ENCODE peak calls at places on chromosomes 13 and 19, in six cellular contexts. C, A, K, U, V and L are unnamed samples.

GRCh38 chr19:17021328-17021727 is 5.3 kb downstream of the CPAMD8 start:
- DNase-seq in U (no peak), A (no peak), K (no peak), C (no peak), V (no peak), L (no peak)

GRCh38 chr19:12782424-12783225 is 7.3 kb upstream of the HOOK2 start:
- DNase-seq in C (peak; percentile 84), K (no peak), V (no peak), U (no peak), A (peak; percentile 90), L (no peak)

GRCh38 chr19:4053423-4054324 is 13.0 kb downstream of the ZBTB7A start:
- DNase-seq in A (no peak), K (no peak), U (no peak), C (no peak), V (no peak), L (no peak)

GRCh38 chr19:3162418-3163229 is 15.9 kb upstream of the S1PR4 start:
- DNase-seq in K (no peak), C (peak; percentile 58), V (no peak), A (peak; percentile 66), U (peak; percentile 44), L (no peak)

GRCh38 chr13:113949546-113949945 is 24.3 kb downstream of the C13orf46 start:
- DNase-seq in K (no peak), C (no peak), A (no peak), V (no peak), U (no peak), L (no peak)

GRCh38 chr19:47158879-47159509 is 28.4 kb downstream of the SAE1 start:
- DNase-seq in U (no peak), K (no peak), C (no peak), V (no peak), A (no peak), L (no peak)

GRCh38 chr13:70959376-70959775 is 851.1 kb upstream of the KLHL1 start:
- DNase-seq in A (no peak), K (no peak), V (no peak), C (no peak), U (no peak), L (no peak)

GRCh38 chr13:51714663-51715168 is 89.2 kb downstream of the DHRS12 start:
- DNase-seq in V (peak; percentile 78), C (no peak), U (no peak), A (no peak), K (no peak), L (no peak)

GRCh38 chr13:98206946-98207345 is 29.9 kb upstream of the RNF113B start:
- DNase-seq in U (no peak), C (no peak), V (no peak), A (no peak), K (no peak), L (no peak)

GRCh38 chr13:26587251-26587650 is 29.8 kb downstream of the WASF3 start:
- DNase-seq in A (no peak), U (no peak), V (no peak), C (no peak), K (no peak), L (no peak)

GRCh38 chr19:14405758-14406644 is 13.1 kb downstream of the DDX39A start:
- DNase-seq in U (peak; percentile 81), C (peak; percentile 100), V (peak; percentile 48), K (peak; percentile 97), A (peak; percentile 100), L (peak; percentile 89)

GRCh38 chr13:111210488-111210887 is 95.4 kb downstream of the ARHGEF7 start:
- DNase-seq in C (no peak), V (no peak), A (no peak), U (no peak), K (no peak), L (no peak)
- H2AFZ ChIP-seq in C (no peak overlapping the region), V (no peak overlapping the region), A (no peak overlapping the region), U (no peak overlapping the region), K (no peak overlapping the region), L (no peak overlapping the region)

GRCh38 chr19:40395956-40396355 is 6.0 kb upstream of the HIPK4 start:
- DNase-seq in C (no peak), V (no peak), U (no peak), K (no peak), A (no peak), L (no peak)
- TF ChIP-seq YY1 in C (no peak), V (no peak), U (no peak), K (no peak), A (no peak), L (no peak)

GRCh38 chr13:42656136-42656535 is 82.2 kb downstream of the TNFSF11 start:
- DNase-seq in K (no peak), V (no peak), U (no peak), C (no peak), A (no peak), L (no peak)

GRCh38 chr13:42652642-42653415 is 78.9 kb downstream of the TNFSF11 start:
- DNase-seq in U (no peak), V (no peak), A (no peak), K (no peak), C (no peak), L (no peak)

GRCh38 chr13:42654760-42655159 is 80.8 kb downstream of the TNFSF11 start:
- DNase-seq in A (no peak), V (no peak), C (no peak), K (no peak), U (no peak), L (no peak)

GRCh38 chr13:42653694-42654093 is 79.7 kb downstream of the TNFSF11 start:
- DNase-seq in A (no peak), C (no peak), V (no peak), U (no peak), K (no peak), L (no peak)

GRCh38 chr13:42654212-42654611 is 80.3 kb downstream of the TNFSF11 start:
- DNase-seq in K (no peak), U (no peak), V (no peak), A (no peak), C (no peak), L (no peak)
- H2AFZ ChIP-seq in K (no peak overlapping the region), U (no peak overlapping the region), V (no peak overlapping the region), A (no peak overlapping the region), C (no peak overlapping the region), L (no peak overlapping the region)

GRCh38 chr13:38303816-38304215 is 45.8 kb upstream of the UFM1 start:
- DNase-seq in A (no peak), K (no peak), C (no peak), V (no peak), U (no peak), L (no peak)

GRCh38 chr13:38309397-38309796 is 40.3 kb upstream of the UFM1 start:
- DNase-seq in K (no peak), A (no peak), V (no peak), U (no peak), C (no peak), L (no peak)

DNA sequence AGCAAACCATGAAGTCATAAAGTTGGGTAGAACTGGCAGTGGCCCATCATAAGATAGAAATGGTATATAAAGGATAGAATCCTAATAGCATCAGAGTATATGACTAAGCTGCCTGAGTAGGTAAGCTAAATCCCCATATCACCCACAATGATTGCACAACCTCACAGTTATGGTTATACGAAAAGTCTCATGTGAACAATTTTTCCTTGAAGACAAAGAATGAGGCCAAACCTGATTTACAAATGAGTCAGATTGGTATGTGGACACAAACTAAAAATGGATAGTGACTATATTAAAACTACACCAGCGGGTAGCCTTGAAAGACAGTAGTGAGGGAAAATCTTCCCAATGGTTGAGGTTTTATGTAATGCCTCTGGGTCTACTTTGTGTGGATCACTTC is 40.9 kb upstream of the UFM1 start:
- DNase-seq in V (no peak), C (no peak), A (no peak), U (no peak), K (no peak), L (no peak)
- TF ChIP-seq YY1 in V (no peak), C (no peak), A (no peak), U (no peak), K (no peak), L (no peak)

GRCh38 chr13:105998233-105998550 is 537.3 kb downstream of the EFNB2 start:
- DNase-seq in U (no peak), A (no peak), C (no peak), K (no peak), V (no peak), L (no peak)

GRCh38 chr13:105991622-105992254 is 543.7 kb downstream of the EFNB2 start:
- DNase-seq in C (no peak), V (no peak), A (no peak), U (no peak), K (no peak), L (no peak)

GRCh38 chr13:105997436-105998232 is 537.8 kb downstream of the EFNB2 start:
- DNase-seq in U (no peak), C (no peak), V (no peak), K (no peak), A (no peak), L (no peak)

GRCh38 chr13:105994340-105994739 is 541.1 kb downstream of the EFNB2 start:
- DNase-seq in A (no peak), V (no peak), K (no peak), U (no peak), C (no peak), L (no peak)

GRCh38 chr13:105996391-105997028 is 539.0 kb downstream of the EFNB2 start:
- DNase-seq in A (no peak), K (no peak), V (no peak), C (no peak), U (no peak), L (no peak)
- H2AFZ ChIP-seq in A (no peak overlapping the region), K (no peak overlapping the region), V (no peak overlapping the region), C (no peak overlapping the region), U (no peak overlapping the region), L (no peak overlapping the region)

DNA sequence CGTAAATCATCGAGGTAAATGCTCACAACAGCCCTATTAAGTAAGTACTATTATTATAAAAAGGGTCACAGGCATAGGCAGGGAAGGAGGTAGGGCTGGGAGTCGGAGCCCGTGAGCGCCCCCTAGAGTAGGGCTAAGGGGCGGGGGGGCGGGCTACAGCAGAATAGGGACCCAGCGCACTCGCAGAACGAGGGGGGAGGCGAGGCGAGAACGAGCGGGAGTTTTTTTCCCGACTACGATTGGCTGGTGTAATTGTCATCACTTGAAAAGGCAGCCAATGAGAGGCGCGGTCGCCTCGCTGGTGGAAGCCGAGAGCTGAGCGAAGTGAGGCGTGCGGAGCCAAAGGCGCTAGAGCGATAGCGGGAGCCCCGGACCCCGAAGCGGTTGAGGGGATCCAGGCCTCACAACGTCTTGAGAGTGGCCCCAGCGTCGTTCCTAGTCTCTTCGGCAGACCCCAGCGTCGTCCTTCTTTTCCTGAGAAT is 24.2 kb downstream of the KEAP1 start:
- DNase-seq in K (peak; percentile 80), U (peak; percentile 31), V (no peak), A (peak; percentile 90), C (peak; percentile 91), L (peak; percentile 80)
- TF ChIP-seq YY1 in K (no peak), U (no peak), V (no peak), A (no peak), C (no peak), L (no peak)

GRCh38 chr13:36130168-36130541 is 1.0 kb downstream of the DCLK1 start:
- DNase-seq in A (no peak), C (no peak), V (no peak), U (no peak), K (no peak), L (no peak)
- H2AFZ ChIP-seq in A (peak overlapping the region; percentile 86), C (no peak overlapping the region), V (no peak overlapping the region), U (no peak overlapping the region), K (peak overlapping the region; percentile 96), L (no peak overlapping the region)

GRCh38 chr13:101415358-101416174 is 742 bp downstream of the NALCN start:
- DNase-seq in K (no peak), V (no peak), U (no peak), C (no peak), A (no peak), L (no peak)
- TF ChIP-seq YY1 in K (no peak), V (no peak), U (no peak), C (no peak), A (no peak), L (no peak)

GRCh38 chr19:45051929-45052579 is 13.2 kb downstream of the CLASRP start:
- DNase-seq in U (no peak), K (no peak), A (no peak), C (no peak), V (no peak), L (no peak)
- H2AFZ ChIP-seq in U (no peak overlapping the region), K (no peak overlapping the region), A (no peak overlapping the region), C (no peak overlapping the region), V (no peak overlapping the region), L (no peak overlapping the region)